ENCODE peak calls at places on chromosomes 16 and 17, in five cellular contexts. D, Q, Z, T and B are unnamed samples.

GRCh38 chr16:53899471-53899870 is 195.5 kb downstream of the FTO start:
- DNase-seq in D (no peak), Q (no peak), Z (no peak), T (peak; percentile 23), B (no peak)

GRCh38 chr16:51666074-51666473 is 515.0 kb upstream of the SALL1 start:
- DNase-seq in D (no peak), Q (no peak), Z (no peak), T (no peak), B (no peak)

GRCh38 chr16:85569615-85570212 is 43.4 kb upstream of the GSE1 start:
- DNase-seq in D (no peak), Q (no peak), Z (peak; percentile 89), T (no peak), B (peak; percentile 74)

GRCh38 chr16:73067671-73068545 is 20.0 kb upstream of the ZFHX3 start:
- DNase-seq in D (no peak), Q (no peak), Z (no peak), T (no peak), B (no peak)

GRCh38 chr17:78766225-78766624 is 15.8 kb downstream of the CYTH1 start:
- DNase-seq in D (no peak), Q (no peak), Z (no peak), T (no peak), B (no peak)

GRCh38 chr17:82198092-82198491 is 14.6 kb downstream of the CCDC57 start:
- DNase-seq in D (no peak), Q (no peak), Z (no peak), T (no peak), B (no peak)

GRCh38 chr16:17304124-17304813 is 166.5 kb downstream of the XYLT1 start:
- DNase-seq in D (peak; percentile 22), Q (no peak), Z (no peak), T (no peak), B (no peak)

GRCh38 chr16:53893731-53894435 is 189.9 kb downstream of the FTO start:
- DNase-seq in D (no peak), Q (no peak), Z (no peak), T (no peak), B (no peak)

GRCh38 chr17:70344356-70345060 is 175.2 kb downstream of the KCNJ2 start:
- DNase-seq in D (no peak), Q (no peak), Z (no peak), T (no peak), B (no peak)

GRCh38 chr17:19678581-19679418 is 30.2 kb downstream of the ALDH3A2 start:
- DNase-seq in D (no peak), Q (no peak), Z (no peak), T (no peak), B (no peak)

GRCh38 chr16:64276646-64277045 is 845.2 kb downstream of the CDH11 start:
- DNase-seq in D (no peak), Q (no peak), Z (no peak), T (no peak), B (no peak)

GRCh38 chr17:71111460-71111859 is 942.1 kb downstream of the KCNJ2 start:
- DNase-seq in D (no peak), Q (no peak), Z (no peak), T (peak; percentile 21), B (no peak)

GRCh38 chr16:85372627-85373372 is 240.3 kb upstream of the GSE1 start:
- DNase-seq in D (no peak), Q (no peak), Z (peak; percentile 69), T (peak; percentile 16), B (no peak)

GRCh38 chr17:61002316-61002736 is 324.7 kb downstream of the BCAS3 start:
- DNase-seq in D (peak; percentile 26), Q (no peak), Z (peak; percentile 6), T (peak; percentile 41), B (no peak)

GRCh38 chr16:48087639-48088038 is 68.2 kb downstream of the ABCC12 start:
- DNase-seq in D (no peak), Q (no peak), Z (no peak), T (no peak), B (no peak)

GRCh38 chr16:57758331-57759117 is 23.0 kb downstream of the KATNB1 start:
- DNase-seq in D (no peak), Q (peak; percentile 42), Z (no peak), T (no peak), B (no peak)

GRCh38 chr16:15055141-15056053 is 477 bp downstream of the NTAN1 start:
- DNase-seq in D (no peak), Q (peak; percentile 85), Z (peak; percentile 27), T (peak; percentile 34), B (no peak)

GRCh38 chr16:17437142-17437720 is 33.5 kb downstream of the XYLT1 start:
- DNase-seq in D (no peak), Q (no peak), Z (no peak), T (no peak), B (no peak)

GRCh38 chr17:79843917-79844815 is 4.9 kb upstream of the CBX4 start:
- DNase-seq in D (no peak), Q (peak; percentile 78), Z (no peak), T (no peak), B (no peak)

GRCh38 chr17:8121531-8122390 is 2.1 kb downstream of the HES7 start:
- DNase-seq in D (peak; percentile 51), Q (peak; percentile 90), Z (peak; percentile 71), T (no peak), B (no peak)

GRCh38 chr16:80460004-80460403 is 80.8 kb upstream of the DYNLRB2 start:
- DNase-seq in D (no peak), Q (no peak), Z (no peak), T (no peak), B (no peak)

GRCh38 chr16:52497067-52497816 is 49.7 kb downstream of the TOX3 start:
- DNase-seq in D (no peak), Q (no peak), Z (no peak), T (peak; percentile 71), B (no peak)

GRCh38 chr17:42846594-42847280 is 2.4 kb downstream of the AOC2 start:
- DNase-seq in D (no peak), Q (no peak), Z (no peak), T (peak; percentile 23), B (no peak)

GRCh38 chr16:46745594-46745993 is 2.5 kb downstream of the MYLK3 start:
- DNase-seq in D (no peak), Q (no peak), Z (no peak), T (no peak), B (no peak)

DNA sequence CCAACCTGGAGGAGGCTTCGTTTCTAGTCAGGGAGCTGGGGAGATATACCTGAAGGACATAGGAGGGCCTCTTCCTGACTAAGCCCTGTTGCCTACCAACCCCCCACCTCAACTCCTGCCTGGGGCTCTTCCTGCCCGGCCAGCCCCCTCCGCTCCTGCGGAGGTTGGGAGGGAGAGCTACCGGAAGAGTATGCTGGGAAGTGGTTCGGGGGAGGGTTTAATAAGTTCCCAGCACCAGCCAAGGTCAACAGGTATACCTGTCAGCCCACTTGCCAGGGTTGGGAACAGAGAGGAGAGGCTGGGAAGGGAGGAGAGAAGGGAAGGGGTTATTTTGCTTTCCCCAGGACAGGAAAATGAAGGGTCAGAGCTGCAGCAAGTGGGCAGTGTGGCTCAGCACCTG is 4.7 kb downstream of the PPP1R1B start:
- DNase-seq in D (no peak), Q (no peak), Z (no peak), T (no peak), B (no peak)
- TF ChIP-seq POLR2A in D (no peak), Q (no peak), Z (no peak), T (no peak), B (no peak)

GRCh38 chr16:3659200-3659599 is 4.7 kb downstream of the DNASE1 start:
- DNase-seq in D (no peak), Q (no peak), Z (no peak), T (no peak), B (no peak)
- TF ChIP-seq JUND in D (no peak), Q (no peak), Z (no peak), T (no peak), B (no peak)

DNA sequence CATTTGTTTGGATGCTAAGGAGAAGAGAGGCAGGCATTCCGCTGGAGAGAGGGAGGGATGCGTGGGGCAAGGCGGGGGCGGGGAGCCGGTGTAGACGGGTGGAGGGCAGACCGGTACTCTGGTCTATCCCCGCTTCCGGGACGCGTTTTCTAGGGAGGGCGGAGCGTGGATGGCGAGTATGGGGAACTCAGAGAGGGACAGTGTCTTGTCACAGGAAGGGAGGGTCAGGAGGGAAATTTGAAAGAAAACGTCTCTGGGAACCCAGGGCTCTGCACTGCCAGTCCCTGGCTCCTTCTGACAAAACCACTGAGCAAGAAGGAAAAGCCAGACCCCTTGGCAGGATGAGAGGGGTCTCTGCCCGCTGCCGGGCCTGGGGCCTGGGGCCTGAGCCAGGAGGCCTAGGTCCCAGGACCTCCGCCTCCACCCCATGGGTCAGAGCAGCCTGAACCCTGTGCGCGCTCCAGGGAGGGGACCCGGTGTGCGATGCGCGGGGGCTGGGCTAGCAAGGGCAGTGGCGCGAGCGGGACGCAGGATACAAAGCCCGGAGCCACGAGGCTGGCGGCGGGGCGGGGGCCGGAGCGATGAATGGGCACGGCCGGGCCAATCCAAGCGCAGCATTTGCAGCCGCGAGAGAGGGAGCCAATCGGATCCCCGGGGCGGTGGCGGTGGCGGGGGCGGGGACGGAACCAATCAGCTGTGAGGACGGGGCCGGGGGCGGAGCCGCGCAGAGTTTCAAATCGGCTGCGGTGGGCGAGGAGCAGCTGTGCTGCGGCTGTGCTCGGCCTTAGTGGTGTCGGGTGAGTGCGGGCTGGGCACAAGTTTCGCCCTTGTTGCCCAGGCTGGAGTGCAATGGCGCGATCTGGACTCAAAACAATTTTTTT is at the start of gene PIMREG:
- DNase-seq in D (peak; percentile 82), Q (peak; percentile 97), Z (peak; percentile 98), T (peak; percentile 87), B (peak; percentile 59)
- TF ChIP-seq POLR2A in D (peak; percentile 38), Q (peak; percentile 78), Z (peak; percentile 80), T (peak; percentile 63), B (peak; percentile 94)

GRCh38 chr17:44400226-44400847 is 10.9 kb upstream of the ITGA2B start:
- DNase-seq in D (peak; percentile 12), Q (peak; percentile 43), Z (no peak), T (peak; percentile 34), B (no peak)

GRCh38 chr17:44394833-44395232 is 5.4 kb upstream of the ITGA2B start:
- DNase-seq in D (no peak), Q (no peak), Z (no peak), T (no peak), B (no peak)

GRCh38 chr17:44396946-44397345 is 7.5 kb upstream of the ITGA2B start:
- DNase-seq in D (no peak), Q (peak; percentile 10), Z (no peak), T (no peak), B (no peak)

GRCh38 chr17:44398692-44399691 is 9.5 kb upstream of the ITGA2B start:
- DNase-seq in D (no peak), Q (peak; percentile 27), Z (no peak), T (no peak), B (no peak)

DNA sequence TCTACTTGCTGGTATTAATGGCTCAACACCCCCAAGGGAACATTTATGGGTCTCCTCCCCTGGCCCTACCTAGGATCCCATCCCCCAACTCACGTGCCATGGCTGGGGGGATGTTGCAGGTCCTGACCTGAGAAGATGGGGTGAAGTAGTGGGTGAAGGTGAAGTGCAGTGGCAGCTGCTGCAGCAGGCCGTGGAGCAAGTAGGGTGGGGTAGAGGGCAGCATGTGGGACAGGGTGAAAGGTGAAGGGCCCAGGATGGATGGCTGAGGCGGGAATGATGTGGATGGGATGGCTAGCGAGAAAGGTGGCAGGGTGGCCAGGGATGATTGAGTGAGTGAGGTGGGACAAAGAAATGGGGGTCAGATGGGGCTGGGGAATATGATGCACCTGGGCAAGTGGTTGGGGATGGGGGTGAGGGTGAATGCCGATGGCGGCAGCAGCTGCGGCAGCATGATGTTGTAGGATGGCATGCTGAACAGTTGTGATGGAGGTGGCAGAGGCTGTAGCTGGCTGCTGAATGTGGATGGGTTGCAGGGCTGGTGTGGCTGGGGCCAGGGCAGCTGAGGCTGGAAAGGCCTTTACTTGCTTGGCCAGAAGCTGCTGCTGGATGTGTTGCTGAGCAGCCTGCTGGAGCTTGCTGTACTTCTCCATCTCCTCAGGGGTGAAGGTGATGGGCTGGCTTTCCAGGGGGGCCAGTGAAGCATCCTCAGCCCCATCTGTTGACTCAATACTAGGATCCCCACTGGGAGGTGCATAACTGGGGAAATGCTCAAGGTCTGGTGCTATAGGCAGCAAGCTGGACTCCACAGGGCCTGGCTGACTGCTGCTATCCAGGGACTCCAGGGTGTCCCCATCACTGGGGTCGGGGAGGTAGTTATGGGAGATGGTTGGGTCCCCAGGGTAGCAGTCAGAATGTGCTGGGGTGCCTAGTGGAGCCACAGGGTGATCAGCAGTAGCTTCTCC is 8.3 kb upstream of the ITGA2B start:
- DNase-seq in D (no peak), Q (peak; percentile 29), Z (no peak), T (no peak), B (no peak)
- TF ChIP-seq JUND in D (no peak), Q (no peak), Z (no peak), T (no peak), B (no peak)